ENCODE peak calls at places on chromosomes 11 and 22, in eight cellular contexts. H, L, E, N, R, J, K and G are unnamed samples.

GRCh38 chr22:23478175-23478574 is 101.9 kb downstream of the IGLL1 start:
- DNase-seq in H (no peak), R (no peak), J (no peak), N (no peak), K (no peak), E (no peak), L (no peak), G (peak; percentile 30)

GRCh38 chr11:1564535-1565172 is 7.4 kb downstream of the DUSP8 start:
- DNase-seq in L (peak; percentile 92), K (peak; percentile 89), H (peak; percentile 67), J (peak; percentile 85), E (peak; percentile 96), N (no peak), R (peak; percentile 67), G (no peak)

GRCh38 chr11:16923987-16924386 is 90.2 kb downstream of the PLEKHA7 start:
- DNase-seq in L (peak; percentile 56), N (no peak), R (no peak), H (no peak), J (no peak), K (peak; percentile 26), E (no peak), G (no peak)

GRCh38 chr11:72353861-72354260 is 80.5 kb downstream of the CLPB start:
- DNase-seq in N (no peak), R (no peak), J (no peak), L (peak; percentile 70), E (no peak), K (peak; percentile 16), H (no peak), G (no peak)

GRCh38 chr11:45754746-45755145 is 50.2 kb upstream of the SLC35C1 start:
- DNase-seq in K (peak; percentile 20), H (no peak), J (peak; percentile 25), R (no peak), L (no peak), N (no peak), E (no peak), G (no peak)

GRCh38 chr22:29635734-29636357 is 32.4 kb downstream of the NF2 start:
- DNase-seq in J (no peak), K (no peak), E (no peak), H (peak; percentile 37), L (no peak), R (peak; percentile 76), N (no peak), G (peak; percentile 57)

GRCh38 chr22:38136607-38137006 is 26.1 kb upstream of the BAIAP2L2 start:
- DNase-seq in K (no peak), J (no peak), L (no peak), H (no peak), N (no peak), E (no peak), R (peak; percentile 56), G (no peak)

GRCh38 chr11:66857234-66857926 is 516 bp downstream of the LRFN4 start:
- DNase-seq in J (no peak), H (no peak), E (no peak), N (no peak), R (no peak), L (peak; percentile 78), K (no peak), G (no peak)

GRCh38 chr11:77213029-77213579 is 85.1 kb downstream of the MYO7A start:
- DNase-seq in N (no peak), L (no peak), H (no peak), J (no peak), E (no peak), R (no peak), K (no peak), G (no peak)

GRCh38 chr11:78063440-78064181 is at the start of gene THRSP:
- DNase-seq in L (no peak), K (no peak), R (no peak), N (no peak), E (no peak), H (no peak), J (peak; percentile 31), G (no peak)

GRCh38 chr22:32748509-32748908 is 53.0 kb upstream of the TIMP3 start:
- DNase-seq in E (no peak), K (no peak), H (no peak), J (no peak), N (no peak), L (no peak), R (no peak), G (no peak)

DNA sequence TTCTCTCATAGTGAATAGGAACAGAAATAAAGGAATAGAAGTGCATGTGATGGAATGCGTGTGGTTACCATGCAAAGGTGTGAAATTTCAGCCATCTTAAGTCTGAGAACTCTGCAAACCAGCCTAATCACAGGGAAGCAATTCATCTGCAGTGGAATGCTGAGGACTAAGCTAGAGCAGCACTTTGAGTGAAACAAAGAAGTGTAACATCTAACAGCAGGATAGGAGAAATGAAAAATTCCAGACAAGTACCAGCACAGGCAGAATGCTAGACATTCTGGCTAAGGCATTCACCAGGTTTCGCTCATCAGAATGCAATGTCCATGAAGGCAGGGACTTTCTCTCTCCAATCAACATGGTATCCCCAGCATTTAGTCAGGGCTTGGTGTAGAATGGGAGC is 41.2 kb upstream of the SLC36A4 start:
- DNase-seq in N (no peak), R (no peak), K (no peak), L (no peak), J (no peak), H (no peak), E (no peak), G (no peak)
- TF ChIP-seq CTCF in N (no peak), R (no peak), K (no peak), L (no peak), J (no peak), H (no peak), E (no peak), G (no peak)

DNA sequence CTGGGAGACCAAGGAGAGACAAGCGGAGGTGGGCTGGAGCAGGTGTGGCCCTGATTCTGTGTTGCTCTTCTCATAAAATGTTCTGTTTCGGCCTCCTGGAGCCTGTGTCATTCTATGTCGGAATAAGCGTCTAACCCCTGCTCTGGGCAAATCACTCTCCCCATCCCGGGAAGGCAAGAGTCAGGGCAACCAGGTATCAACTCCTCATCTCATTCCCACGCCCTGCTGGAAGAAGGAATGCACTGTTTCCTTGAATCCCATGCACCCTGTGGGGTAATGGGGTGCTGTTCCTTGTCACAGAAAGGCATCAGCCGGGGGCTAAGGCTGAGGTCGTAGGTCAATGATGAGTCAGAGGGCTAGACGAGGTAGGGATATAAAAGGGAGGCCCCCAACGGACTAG is 2.6 kb downstream of the FAM180B start:
- DNase-seq in E (no peak), J (no peak), L (no peak), N (no peak), K (no peak), H (no peak), R (no peak), G (no peak)
- H3K4me3 ChIP-seq in E (no peak overlapping the region), J (peak overlapping the region; percentile 34), L (no peak overlapping the region), N (no peak overlapping the region), K (no peak overlapping the region), H (no peak overlapping the region), R (no peak overlapping the region), G (no peak overlapping the region)

GRCh38 chr22:35766654-35767580 is 49.2 kb downstream of the APOL5 start:
- DNase-seq in J (no peak), E (no peak), R (peak; percentile 31), N (no peak), L (no peak), H (no peak), K (no peak), G (no peak)

GRCh38 chr22:35756722-35757121 is 39.0 kb downstream of the APOL5 start:
- DNase-seq in J (no peak), R (no peak), N (no peak), L (no peak), E (no peak), H (no peak), K (no peak), G (no peak)

GRCh38 chr22:35758394-35758793 is 40.7 kb downstream of the APOL5 start:
- DNase-seq in N (no peak), H (no peak), R (no peak), J (no peak), E (no peak), K (no peak), L (no peak), G (no peak)

GRCh38 chr22:35761037-35761436 is 43.4 kb downstream of the APOL5 start:
- DNase-seq in H (no peak), L (no peak), J (no peak), K (no peak), N (no peak), E (no peak), R (peak; percentile 39), G (peak; percentile 21)
- TF ChIP-seq CTCF in H (peak; percentile 24), L (peak; percentile 73), J (peak; percentile 21), K (peak; percentile 36), N (no peak), E (no peak), R (peak; percentile 40), G (peak; percentile 19)

GRCh38 chr11:65489706-65490310 is 9.0 kb upstream of the MALAT1 start:
- DNase-seq in J (peak; percentile 73), N (no peak), H (no peak), R (peak; percentile 65), L (peak; percentile 71), K (no peak), E (no peak), G (no peak)

GRCh38 chr11:65489061-65489705 is 9.7 kb upstream of the MALAT1 start:
- DNase-seq in K (peak; percentile 60), E (no peak), N (no peak), R (peak; percentile 96), L (peak; percentile 94), H (no peak), J (peak; percentile 75), G (no peak)

GRCh38 chr11:65486570-65487466 is 12.0 kb upstream of the MALAT1 start:
- DNase-seq in E (no peak), H (no peak), L (no peak), J (no peak), N (no peak), R (no peak), K (no peak), G (no peak)

GRCh38 chr11:65487467-65488272 is 11.2 kb upstream of the MALAT1 start:
- DNase-seq in L (peak; percentile 99), N (peak; percentile 82), K (peak; percentile 99), H (peak; percentile 100), J (peak; percentile 100), E (peak; percentile 98), R (peak; percentile 100), G (peak; percentile 83)

DNA sequence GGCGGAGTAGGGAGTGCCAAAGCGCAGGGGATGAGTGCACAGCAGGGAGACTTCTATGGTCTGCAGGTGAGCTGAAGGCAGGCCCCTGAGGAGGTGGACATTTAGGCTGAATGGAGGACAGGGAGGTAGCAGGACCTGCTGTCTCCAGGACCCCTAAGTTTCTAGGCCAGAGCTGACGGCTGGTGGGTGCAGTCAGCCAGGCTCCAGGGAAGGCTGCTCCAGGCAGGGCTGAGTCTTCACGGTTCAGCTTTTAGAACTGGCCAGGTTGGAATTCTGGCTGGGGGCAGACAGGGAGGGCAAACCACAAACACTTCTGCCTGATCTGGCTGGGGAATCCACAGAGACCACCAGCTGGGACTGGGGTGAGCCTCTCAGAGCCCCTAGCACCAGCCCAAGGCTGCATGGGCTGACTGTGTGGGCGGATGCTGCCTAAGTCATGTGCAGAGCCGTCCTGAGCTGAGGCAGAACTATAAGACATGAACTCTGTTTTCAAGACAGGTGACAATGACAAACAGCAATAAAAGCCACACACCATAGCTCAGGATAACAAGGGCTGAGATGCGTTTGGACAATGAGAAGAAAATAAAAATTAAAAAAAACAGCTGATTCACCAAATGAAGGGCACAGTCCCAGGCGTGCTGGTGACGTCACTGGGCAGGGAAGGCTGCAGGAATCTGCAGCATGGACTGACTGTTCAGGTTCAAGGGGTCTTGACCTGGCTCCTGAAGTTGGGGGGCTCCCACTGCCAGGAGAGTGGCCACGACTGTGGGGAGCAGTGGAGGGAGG is 10.4 kb upstream of the MALAT1 start:
- DNase-seq in N (no peak), K (no peak), R (peak; percentile 73), L (no peak), E (peak; percentile 83), H (no peak), J (peak; percentile 85), G (no peak)
- H3K4me3 ChIP-seq in N (peak overlapping the region; percentile 22), K (no peak overlapping the region), R (peak overlapping the region; percentile 51), L (peak overlapping the region; percentile 53), E (no peak overlapping the region), H (peak overlapping the region; percentile 6), J (no peak overlapping the region), G (no peak overlapping the region)